ENCODE peak calls at places on chromosomes 6 and 20, in four cellular contexts. Q, F, O and G are unnamed samples.

GRCh38 chr20:19653328-19653727 is 104.7 kb upstream of the RIN2 start:
- DNase-seq in F (no peak), O (no peak), Q (no peak), G (no peak)

GRCh38 chr6:11766056-11766455 is 12.5 kb downstream of the ADTRP start:
- DNase-seq in F (peak), Q (peak), O (peak), G (peak)

GRCh38 chr6:143232849-143233248 is 172.2 kb downstream of the AIG1 start:
- DNase-seq in Q (peak), O (peak), F (peak), G (peak)

GRCh38 chr6:9697263-9697931 is 717.5 kb downstream of the TFAP2A start:
- DNase-seq in F (no peak), O (no peak), Q (no peak), G (no peak)

GRCh38 chr20:57998981-57999464 is 229.4 kb downstream of the ANKRD60 start:
- DNase-seq in O (peak), F (no peak), Q (no peak), G (no peak)

GRCh38 chr6:32178547-32179440 is 589 bp downstream of the RNF5 start:
- DNase-seq in F (no peak), Q (no peak), O (peak), G (no peak)

GRCh38 chr20:8385247-8385646 is 253.2 kb downstream of the PLCB1 start:
- DNase-seq in Q (peak), F (no peak), O (peak), G (peak)

GRCh38 chr20:23114018-23114417 is 27.9 kb upstream of the CD93 start:
- DNase-seq in O (no peak), F (no peak), Q (no peak), G (no peak)

GRCh38 chr20:5535211-5535756 is 214.9 kb upstream of the SHLD1 start:
- DNase-seq in Q (peak), F (peak), O (no peak), G (peak)

GRCh38 chr20:48750941-48751620 is 76.7 kb downstream of the PREX1 start:
- DNase-seq in F (no peak), Q (no peak), O (peak), G (no peak)

GRCh38 chr6:29651413-29652197 is 5.3 kb upstream of the MOG start:
- DNase-seq in F (no peak), O (peak), Q (peak), G (peak)

GRCh38 chr6:128124713-128125112 is 223.9 kb upstream of the THEMIS start:
- DNase-seq in Q (peak), O (no peak), F (peak), G (peak)

DNA sequence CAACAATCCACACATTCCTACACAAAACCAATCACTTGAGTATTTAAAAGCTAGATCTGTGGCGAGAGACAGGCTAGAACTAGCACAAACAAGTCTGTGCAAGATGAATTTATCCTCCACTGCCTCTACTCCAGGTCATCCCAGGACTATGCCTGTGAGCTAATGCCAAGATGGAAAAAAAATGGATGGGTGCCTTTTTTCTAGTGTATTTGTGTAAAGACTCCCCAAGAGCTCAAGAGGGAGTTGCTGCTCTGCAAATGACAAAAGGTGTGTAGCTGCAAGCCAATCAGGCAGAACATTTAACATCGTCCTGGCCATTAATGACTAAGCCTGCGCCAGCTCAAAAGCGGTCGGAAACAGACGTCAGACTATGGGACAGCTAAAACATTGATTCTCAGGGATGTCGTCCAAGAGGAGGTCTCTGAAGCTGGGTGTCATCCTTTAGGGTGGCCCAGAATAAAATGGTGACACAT is 21.9 kb downstream of the ATXN1 start:
- DNase-seq in F (peak), O (peak), Q (peak), G (peak)
- H3K4me2 ChIP-seq in F (peak), O (no peak), Q (peak), G (no peak)

GRCh38 chr6:124719951-124720350 is 242.3 kb upstream of the RNF217 start:
- DNase-seq in F (no peak), Q (no peak), O (no peak), G (no peak)
- H3K4me2 ChIP-seq in F (no peak), Q (no peak), O (no peak), G (no peak)

GRCh38 chr20:15176929-15177328 is 839.5 kb upstream of the FLRT3 start:
- DNase-seq in F (no peak), Q (no peak), O (no peak), G (no peak)
- H3K4me2 ChIP-seq in F (no peak), Q (no peak), O (no peak), G (no peak)

GRCh38 chr6:16687045-16687444 is 74.2 kb downstream of the ATXN1 start:
- DNase-seq in Q (no peak), O (no peak), F (no peak), G (no peak)

GRCh38 chr6:16684896-16685554 is 76.2 kb downstream of the ATXN1 start:
- DNase-seq in Q (peak), O (no peak), F (peak), G (peak)

GRCh38 chr6:16681260-16681873 is 79.9 kb downstream of the ATXN1 start:
- DNase-seq in F (peak), O (no peak), Q (peak), G (peak)

GRCh38 chr6:16683524-16684194 is 77.6 kb downstream of the ATXN1 start:
- DNase-seq in F (peak), Q (peak), O (no peak), G (peak)

GRCh38 chr6:16684195-16684689 is 77.0 kb downstream of the ATXN1 start:
- DNase-seq in F (peak), O (no peak), Q (no peak), G (peak)
- H3K4me2 ChIP-seq in F (peak), O (no peak), Q (no peak), G (no peak)

DNA sequence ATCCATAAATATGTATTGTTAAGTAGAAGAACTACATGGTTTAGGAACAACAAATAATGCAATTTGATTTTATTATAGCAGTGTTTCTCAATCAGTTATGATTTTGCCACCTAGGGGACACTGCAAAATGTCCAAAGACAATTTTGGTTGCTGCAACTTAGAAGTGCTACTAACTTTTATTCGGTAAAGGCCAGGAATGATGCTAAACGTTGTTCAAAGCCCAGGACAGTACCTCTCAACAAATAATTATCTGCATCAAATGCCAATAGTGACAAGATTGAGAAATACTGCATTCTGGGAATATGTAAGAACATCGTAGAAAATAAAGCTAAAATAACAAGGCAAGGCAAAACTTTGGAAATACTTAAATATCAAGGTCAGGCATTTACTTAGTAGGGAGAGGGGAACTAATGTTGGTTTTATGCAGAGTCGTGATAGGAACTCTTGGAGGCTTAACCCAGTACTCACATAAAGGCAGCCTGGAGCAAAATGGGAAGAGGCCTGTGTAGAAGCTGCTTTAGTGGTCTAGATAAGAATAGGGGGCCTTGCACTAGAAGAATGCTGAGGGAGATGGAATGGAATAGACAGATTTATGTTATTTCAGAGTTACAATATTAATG is 687.1 kb upstream of the CITED2 start:
- DNase-seq in F (no peak), O (no peak), Q (no peak), G (no peak)
- H3K4me2 ChIP-seq in F (peak), O (no peak), Q (peak), G (no peak)

GRCh38 chr20:32528291-32528891 is 56.7 kb downstream of the NOL4L start:
- DNase-seq in Q (no peak), O (no peak), F (no peak), G (no peak)
- H3K4me2 ChIP-seq in Q (no peak), O (peak), F (no peak), G (no peak)

GRCh38 chr20:24795444-24795843 is 153.6 kb upstream of the CST7 start:
- DNase-seq in Q (peak), O (no peak), F (no peak), G (no peak)

GRCh38 chr20:24789877-24790276 is 159.2 kb upstream of the CST7 start:
- DNase-seq in O (no peak), Q (no peak), F (no peak), G (no peak)

GRCh38 chr20:24790746-24791283 is 158.3 kb upstream of the CST7 start:
- DNase-seq in Q (no peak), O (peak), F (no peak), G (no peak)

GRCh38 chr20:24791949-24792348 is 157.1 kb upstream of the CST7 start:
- DNase-seq in O (no peak), F (no peak), Q (no peak), G (no peak)

DNA sequence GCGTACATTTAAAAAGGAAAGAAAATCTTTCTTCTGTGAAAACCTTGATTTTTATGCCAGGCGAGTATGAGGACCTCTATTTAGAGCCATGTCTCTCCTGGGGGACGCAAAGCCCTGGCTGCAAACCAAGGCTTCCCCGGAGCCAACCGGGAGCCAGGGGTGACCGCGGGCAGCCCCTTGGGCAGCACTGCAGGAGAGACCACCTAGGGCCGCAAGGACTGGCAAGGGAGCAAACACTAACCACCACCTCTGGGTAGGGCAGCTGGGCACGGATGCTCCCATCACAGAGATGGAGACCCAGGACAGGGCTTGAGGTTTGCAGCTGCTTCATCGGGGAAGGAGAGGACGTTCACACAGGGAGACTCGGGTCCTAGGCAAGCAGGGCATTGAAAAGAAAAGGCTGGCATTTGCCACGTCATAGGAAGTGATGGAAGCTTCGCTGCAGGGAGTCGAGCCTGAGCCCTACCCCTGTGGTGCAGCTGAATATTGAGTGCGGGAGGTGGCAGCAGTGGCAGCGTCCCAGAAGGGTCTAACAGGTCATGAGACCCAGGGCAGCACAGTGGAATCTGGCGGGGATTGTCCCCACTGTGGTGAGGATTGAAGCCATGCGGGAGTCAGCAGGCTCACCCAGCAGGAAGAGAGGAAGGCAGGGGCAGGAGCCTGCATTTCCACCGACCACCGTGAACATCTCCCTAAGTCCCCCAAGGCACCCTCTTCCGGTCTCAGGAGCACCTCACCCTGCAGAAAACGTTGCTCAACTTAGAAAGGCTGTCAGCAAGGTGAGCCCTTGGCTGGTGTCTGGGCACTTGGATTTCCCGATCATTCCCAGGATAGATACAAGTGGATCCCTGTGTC is 156.2 kb upstream of the CST7 start:
- DNase-seq in F (no peak), Q (no peak), O (no peak), G (no peak)
- H3K4me2 ChIP-seq in F (no peak), Q (no peak), O (no peak), G (no peak)